ENCODE peak calls at places on chromosomes 5 and 9, in ten cellular contexts. E is hepatocyte; V is Right ventricle myocardium inferior; H is stimulated activated CD4-positive, alpha-beta T cell treated with anti-CD3 and anti-CD28 coated beads, Interleukin-1b, Interleukin-23, amount 100 ng/mL, for 4 hours; N is effector memory CD4-positive, alpha-beta T cell; R is omental fat pad; X is lung microvascular endothelial cell; Q is globus pallidus; U is occipital lobe; Y is T1000. B is an unnamed sample.

GRCh38 chr5:136162001-136162400 is 29.4 kb downstream of the SMAD5 start:
- DNase-seq in R (no peak), Q (peak; percentile 46), X (no peak), U (no peak), Y (no peak), N (no peak), V (no peak), H (no peak), E (no peak), B (no peak)

GRCh38 chr9:80097476-80097875 is 525.7 kb downstream of the TLE4 start:
- DNase-seq in N (no peak), R (no peak), U (no peak), E (no peak), Y (no peak), V (no peak), Q (no peak), H (no peak), X (no peak), B (no peak)

GRCh38 chr9:127537014-127537413 is 75.1 kb upstream of the STXBP1 start:
- DNase-seq in R (no peak), N (no peak), Y (no peak), E (no peak), Q (no peak), U (no peak), H (no peak), V (peak; percentile 43), X (peak; percentile 64), B (no peak)

GRCh38 chr9:109252291-109252690 is 68.6 kb downstream of the EPB41L4B start:
- DNase-seq in E (no peak), R (no peak), H (no peak), Q (no peak), Y (no peak), X (no peak), N (no peak), U (no peak), V (no peak), B (no peak)

GRCh38 chr5:43530648-43531047 is 15.7 kb upstream of the C5orf34 start:
- DNase-seq in X (no peak), N (no peak), Y (no peak), H (no peak), R (no peak), E (no peak), Q (no peak), V (no peak), U (no peak), B (no peak)

GRCh38 chr9:95506692-95507455 is 9.9 kb downstream of the PTCH1 start:
- DNase-seq in E (peak; percentile 48), R (no peak), N (no peak), X (peak; percentile 70), V (no peak), H (no peak), Y (no peak), U (peak; percentile 71), Q (peak; percentile 80), B (peak; percentile 68)

GRCh38 chr5:172906436-172906835 is 52.8 kb upstream of the RPL26L1 start:
- DNase-seq in R (no peak), N (no peak), Q (no peak), V (no peak), X (no peak), H (no peak), Y (no peak), E (no peak), U (no peak), B (no peak)

GRCh38 chr5:99004960-99005359 is 76.2 kb upstream of the CHD1 start:
- DNase-seq in R (no peak), Q (no peak), H (no peak), E (no peak), X (no peak), N (no peak), Y (no peak), V (no peak), U (no peak), B (no peak)

GRCh38 chr5:96963267-96963666 is 27.4 kb downstream of the LNPEP start:
- DNase-seq in H (no peak), X (peak; percentile 92), Q (peak; percentile 64), V (no peak), E (peak; percentile 27), U (no peak), N (no peak), Y (no peak), R (no peak), B (no peak)

GRCh38 chr9:136146126-136147037 is 27.7 kb upstream of the TMEM250 start:
- DNase-seq in Y (no peak), Q (no peak), U (no peak), R (no peak), X (no peak), H (no peak), V (peak; percentile 48), E (no peak), N (no peak), B (no peak)

GRCh38 chr5:59161206-59162105 is 578.6 kb downstream of the RAB3C start:
- DNase-seq in Y (no peak), N (no peak), X (no peak), R (no peak), Q (no peak), V (no peak), H (no peak), E (no peak), U (no peak), B (peak; percentile 65)

GRCh38 chr9:136325354-136325753 is 2.0 kb upstream of the GPSM1 start:
- DNase-seq in E (no peak), Y (no peak), R (no peak), N (no peak), U (no peak), H (no peak), Q (no peak), X (no peak), V (no peak), B (no peak)

GRCh38 chr9:34693560-34693959 is 2.5 kb upstream of the CCL19 start:
- DNase-seq in H (no peak), U (no peak), Q (no peak), Y (no peak), R (no peak), N (no peak), V (no peak), E (no peak), X (no peak), B (no peak)

GRCh38 chr9:84152204-84152603 is 171.6 kb downstream of the RMI1 start:
- DNase-seq in Y (no peak), H (no peak), V (no peak), E (no peak), X (peak; percentile 77), U (no peak), R (no peak), Q (no peak), N (no peak), B (no peak)

GRCh38 chr9:36690769-36691168 is 118.1 kb downstream of the MELK start:
- DNase-seq in Q (no peak), R (no peak), X (no peak), U (no peak), E (no peak), H (no peak), N (no peak), Y (no peak), V (no peak), B (no peak)

GRCh38 chr5:158716668-158717067 is 383.0 kb downstream of the EBF1 start:
- DNase-seq in Y (no peak), X (no peak), N (no peak), E (peak; percentile 27), V (no peak), R (no peak), U (no peak), Q (no peak), H (no peak), B (no peak)

GRCh38 chr9:71716138-71716909 is 52.0 kb downstream of the CEMIP2 start:
- DNase-seq in R (no peak), X (peak; percentile 23), Y (no peak), E (no peak), U (no peak), H (no peak), N (no peak), V (no peak), Q (no peak), B (peak; percentile 6)

GRCh38 chr5:149936700-149937091 is 7.9 kb downstream of the PDE6A start:
- DNase-seq in R (no peak), X (no peak), Q (no peak), N (no peak), E (no peak), V (no peak), U (no peak), H (no peak), Y (no peak), B (no peak)

GRCh38 chr5:156394642-156395393 is 67.9 kb downstream of the SGCD start:
- DNase-seq in U (no peak), V (no peak), Q (peak; percentile 61), Y (no peak), X (no peak), E (no peak), N (no peak), H (no peak), R (no peak), B (no peak)

GRCh38 chr5:165525268-165525667 is 2019.8 kb downstream of the MAT2B start:
- DNase-seq in U (no peak), X (no peak), E (peak; percentile 29), N (no peak), H (no peak), Q (no peak), V (no peak), R (no peak), Y (no peak), B (no peak)

GRCh38 chr5:141952030-141952429 is 6.0 kb downstream of the PCDH12 start:
- DNase-seq in Q (no peak), V (no peak), U (no peak), R (no peak), X (peak; percentile 23), H (no peak), E (no peak), Y (no peak), N (no peak), B (no peak)